ENCODE peak calls at places on chromosomes 16 and 17, in five cellular contexts. Z is sigmoid colon, D is omental fat pad, A is stomach, N is GM20000. I is an unnamed sample.

GRCh38 chr17:78563189-78564145 is 13.7 kb downstream of the DNAH17 start:
- DNase-seq in Z (peak), D (no peak), A (peak), N (no peak), I (no peak)

GRCh38 chr17:73268582-73269328 is 7.1 kb upstream of the CPSF4L start:
- DNase-seq in Z (no peak), D (no peak), A (no peak), N (no peak), I (no peak)

GRCh38 chr17:37779554-37779953 is 34.7 kb upstream of the HNF1B start:
- DNase-seq in Z (no peak), D (no peak), A (no peak), N (no peak), I (no peak)

GRCh38 chr17:17712268-17712924 is 31.1 kb downstream of the RAI1 start:
- DNase-seq in Z (no peak), D (no peak), A (no peak), N (peak), I (no peak)

GRCh38 chr16:4979736-4980660 is 21.9 kb downstream of the SEC14L5 start:
- DNase-seq in Z (no peak), D (no peak), A (no peak), N (no peak), I (no peak)

GRCh38 chr17:47009759-47010594 is 30.9 kb upstream of the RPRML start:
- DNase-seq in Z (no peak), D (no peak), A (no peak), N (no peak), I (no peak)

GRCh38 chr17:68437979-68438877 is 19.1 kb downstream of the WIPI1 start:
- DNase-seq in Z (no peak), D (no peak), A (peak), N (peak), I (no peak)

GRCh38 chr17:19727466-19728113 is 11.2 kb upstream of the SLC47A2 start:
- DNase-seq in Z (peak), D (peak), A (no peak), N (no peak), I (no peak)

GRCh38 chr17:35051183-35051578 is 12.3 kb downstream of the RFFL start:
- DNase-seq in Z (no peak), D (no peak), A (no peak), N (peak), I (no peak)

GRCh38 chr17:56866076-56866475 is 32.1 kb downstream of the DGKE start:
- DNase-seq in Z (no peak), D (no peak), A (no peak), N (no peak), I (no peak)

GRCh38 chr16:74034862-74035261 is 261.8 kb upstream of the PSMD7 start:
- DNase-seq in Z (no peak), D (no peak), A (no peak), N (no peak), I (no peak)

GRCh38 chr17:61837175-61838051 is 25.9 kb downstream of the BRIP1 start:
- DNase-seq in Z (no peak), D (peak), A (peak), N (peak), I (peak)

GRCh38 chr17:13346996-13347762 is 254.6 kb downstream of the HS3ST3A1 start:
- DNase-seq in Z (no peak), D (no peak), A (no peak), N (no peak), I (no peak)

GRCh38 chr16:74700206-74701040 is at the start of gene MLKL:
- DNase-seq in Z (peak), D (no peak), A (peak), N (peak), I (no peak)

GRCh38 chr16:30063893-30064745 is 1.4 kb upstream of the ALDOA start:
- DNase-seq in Z (peak), D (peak), A (peak), N (peak), I (no peak)
- TF ChIP-seq CTCF in Z (no peak), D (no peak), A (no peak), N (peak), I (no peak)

GRCh38 chr16:77784441-77785356 is 3.7 kb upstream of the VAT1L start:
- DNase-seq in Z (no peak), D (no peak), A (no peak), N (no peak), I (no peak)
- TF ChIP-seq CTCF in Z (no peak), D (no peak), A (no peak), N (no peak), I (no peak)

DNA sequence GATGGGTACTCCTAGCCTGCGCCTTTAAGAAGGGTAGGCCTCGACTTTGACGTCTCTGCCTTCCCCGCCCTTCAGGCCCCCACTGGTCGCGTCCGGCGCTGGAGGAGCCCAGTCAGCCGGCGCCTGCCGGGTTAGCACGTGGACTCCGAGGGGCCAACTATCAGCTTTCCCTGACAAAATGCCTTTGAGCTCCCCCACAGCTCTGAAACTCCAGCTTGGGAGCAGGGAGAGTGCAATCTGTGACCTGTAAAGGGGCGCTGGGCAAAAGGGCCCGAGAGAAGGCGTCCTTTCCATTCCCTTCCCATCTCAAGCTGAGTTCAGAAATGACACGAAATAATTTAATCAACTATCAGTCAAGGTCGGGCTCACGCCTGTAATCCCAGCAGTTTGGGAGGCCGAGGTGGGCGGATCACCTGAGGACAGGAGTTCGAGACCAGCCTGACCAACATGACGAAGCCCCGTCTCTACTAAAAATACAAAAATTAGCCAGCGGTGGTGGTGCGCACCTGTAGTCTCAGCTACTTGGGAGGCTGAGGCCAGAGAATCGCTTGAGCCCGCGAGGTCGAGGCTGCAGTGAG is 2.3 kb upstream of the SLC25A39 start:
- DNase-seq in Z (peak), D (peak), A (peak), N (peak), I (peak)
- TF ChIP-seq CTCF in Z (no peak), D (no peak), A (no peak), N (no peak), I (no peak)

GRCh38 chr16:87203060-87203656 is 114.0 kb downstream of the C16orf95 start:
- DNase-seq in Z (no peak), D (no peak), A (peak), N (peak), I (peak)
- TF ChIP-seq CTCF in Z (peak), D (no peak), A (peak), N (peak), I (peak)

GRCh38 chr16:31200821-31201510 is 1.6 kb downstream of the PYCARD start:
- DNase-seq in Z (no peak), D (no peak), A (no peak), N (no peak), I (no peak)
- TF ChIP-seq CTCF in Z (no peak), D (no peak), A (no peak), N (no peak), I (no peak)

GRCh38 chr17:63082273-63082861 is 116.3 kb downstream of the TANC2 start:
- DNase-seq in Z (no peak), D (no peak), A (no peak), N (no peak), I (no peak)
- TF ChIP-seq CTCF in Z (no peak), D (no peak), A (no peak), N (no peak), I (peak)

GRCh38 chr16:14309001-14309886 is 238.1 kb downstream of the MRTFB start:
- DNase-seq in Z (no peak), D (no peak), A (peak), N (peak), I (no peak)
- TF ChIP-seq CTCF in Z (no peak), D (no peak), A (no peak), N (no peak), I (no peak)

I was measured in mesothelial cell of epicardium.